ENCODE peak calls at places on chromosome 19, in ten cellular contexts. Y is HFF-Myc, K is brain microvascular endothelial cell, M is fibroblast of pulmonary artery, D is AG10803, Z is aorta, R is HepG2, I is fibroblast of villous mesenchyme, H is kidney epithelial cell, C is A549. O is an unnamed sample.

GRCh38 chr19:47056416-47056815 is 8.0 kb upstream of the TMEM160 start:
- DNase-seq in Z (no peak), C (no peak), D (no peak), Y (no peak), H (no peak), K (no peak), I (peak; percentile 14), M (no peak), R (no peak), O (no peak)

GRCh38 chr19:47323872-47324271 is 8.1 kb upstream of the C5AR2 start:
- DNase-seq in M (no peak), D (no peak), Z (no peak), H (no peak), I (no peak), C (no peak), K (no peak), Y (no peak), R (no peak), O (no peak)

GRCh38 chr19:18269336-18269735 is 4.9 kb downstream of the IQCN start:
- DNase-seq in C (no peak), H (no peak), D (no peak), Y (no peak), Z (no peak), I (no peak), R (no peak), M (no peak), K (no peak), O (no peak)

GRCh38 chr19:17107546-17108452 is 32.2 kb downstream of the MYO9B start:
- DNase-seq in K (peak; percentile 95), Z (peak; percentile 97), D (peak; percentile 98), R (peak; percentile 16), M (peak; percentile 97), Y (peak; percentile 71), I (peak; percentile 98), C (peak; percentile 95), H (peak; percentile 84), O (peak; percentile 97)

GRCh38 chr19:6773323-6773931 is 919 bp downstream of the VAV1 start:
- DNase-seq in H (no peak), Z (peak; percentile 77), I (no peak), M (no peak), Y (no peak), K (no peak), D (no peak), C (no peak), R (no peak), O (no peak)

GRCh38 chr19:28511655-28512054 is 701.3 kb downstream of the UQCRFS1 start:
- DNase-seq in I (no peak), C (no peak), D (no peak), R (no peak), Z (no peak), K (no peak), Y (no peak), M (no peak), H (no peak), O (no peak)

GRCh38 chr19:6788896-6789295 is 16.4 kb downstream of the VAV1 start:
- DNase-seq in H (no peak), C (no peak), K (no peak), D (no peak), I (no peak), R (no peak), Y (no peak), Z (no peak), M (no peak), O (no peak)

GRCh38 chr19:49132974-49133609 is 13.7 kb downstream of the PPFIA3 start:
- DNase-seq in C (no peak), R (no peak), K (no peak), H (no peak), I (no peak), M (no peak), Y (no peak), D (no peak), Z (no peak), O (no peak)

DNA sequence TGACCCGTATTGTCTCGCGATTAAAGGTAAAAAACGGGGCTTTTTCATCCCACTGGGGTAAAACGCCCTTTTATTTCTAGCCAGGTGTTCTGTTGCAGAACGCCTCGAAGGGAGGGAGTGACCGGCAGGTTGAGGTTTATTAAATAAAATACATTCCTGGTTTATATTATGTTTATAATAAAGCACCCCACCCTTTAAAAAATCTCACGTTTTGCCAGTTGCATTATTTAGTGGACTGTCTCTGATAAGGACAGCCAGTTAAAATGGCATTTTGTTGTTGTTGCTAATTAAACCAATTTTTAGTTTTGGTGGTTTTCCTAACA is 25.1 kb upstream of the ZNF850 start:
- DNase-seq in M (no peak), R (no peak), H (no peak), Z (no peak), D (no peak), Y (no peak), K (no peak), C (no peak), I (no peak), O (no peak)
- H3K4me3 ChIP-seq in M (peak overlapping the region; percentile 91), R (peak overlapping the region; percentile 64), H (peak overlapping the region; percentile 98), Z (peak overlapping the region; percentile 59), D (peak overlapping the region; percentile 94), Y (peak overlapping the region; percentile 66), K (peak overlapping the region; percentile 96), C (peak overlapping the region; percentile 42), I (peak overlapping the region; percentile 73), O (no peak overlapping the region)

GRCh38 chr19:40323705-40324104 is 24.5 kb downstream of the C19orf47 start:
- DNase-seq in Z (peak; percentile 66), D (no peak), K (no peak), M (no peak), I (no peak), R (no peak), H (no peak), C (no peak), Y (no peak), O (no peak)

GRCh38 chr19:40322951-40323615 is 25.1 kb downstream of the C19orf47 start:
- DNase-seq in Y (no peak), C (no peak), I (no peak), Z (peak; percentile 40), R (no peak), H (no peak), D (no peak), M (no peak), K (peak; percentile 25), O (no peak)

GRCh38 chr19:40322271-40322610 is 26.0 kb downstream of the C19orf47 start:
- DNase-seq in Z (peak; percentile 39), C (no peak), R (no peak), M (peak; percentile 8), H (no peak), Y (no peak), I (no peak), D (no peak), K (peak; percentile 52), O (no peak)

GRCh38 chr19:40321566-40322270 is 26.5 kb downstream of the C19orf47 start:
- DNase-seq in D (no peak), I (no peak), K (no peak), H (no peak), Z (peak; percentile 66), M (no peak), C (no peak), Y (no peak), R (no peak), O (no peak)

GRCh38 chr19:40326201-40326600 is 22.0 kb downstream of the C19orf47 start:
- DNase-seq in R (no peak), Z (no peak), K (no peak), Y (no peak), M (no peak), D (no peak), C (no peak), H (no peak), I (no peak), O (no peak)
- H3K4me3 ChIP-seq in R (no peak overlapping the region), Z (no peak overlapping the region), K (no peak overlapping the region), Y (no peak overlapping the region), M (no peak overlapping the region), D (no peak overlapping the region), C (no peak overlapping the region), H (no peak overlapping the region), I (no peak overlapping the region), O (no peak overlapping the region)

GRCh38 chr19:39263912-39264305 is 4.3 kb upstream of the IFNL2 start:
- DNase-seq in Z (no peak), Y (no peak), D (no peak), H (no peak), C (no peak), R (no peak), I (no peak), M (no peak), K (no peak), O (no peak)

GRCh38 chr19:39264306-39265290 is 3.6 kb upstream of the IFNL2 start:
- DNase-seq in R (no peak), I (no peak), Z (peak; percentile 73), H (no peak), D (no peak), K (no peak), M (peak; percentile 9), Y (no peak), C (no peak), O (no peak)

GRCh38 chr19:39261704-39262103 is 6.5 kb upstream of the IFNL2 start:
- DNase-seq in I (no peak), R (no peak), H (no peak), K (no peak), Z (no peak), Y (no peak), C (no peak), M (no peak), D (no peak), O (no peak)

GRCh38 chr19:39262496-39262895 is 5.7 kb upstream of the IFNL2 start:
- DNase-seq in H (no peak), C (no peak), D (no peak), R (no peak), K (no peak), Y (no peak), I (no peak), Z (no peak), M (no peak), O (no peak)

DNA sequence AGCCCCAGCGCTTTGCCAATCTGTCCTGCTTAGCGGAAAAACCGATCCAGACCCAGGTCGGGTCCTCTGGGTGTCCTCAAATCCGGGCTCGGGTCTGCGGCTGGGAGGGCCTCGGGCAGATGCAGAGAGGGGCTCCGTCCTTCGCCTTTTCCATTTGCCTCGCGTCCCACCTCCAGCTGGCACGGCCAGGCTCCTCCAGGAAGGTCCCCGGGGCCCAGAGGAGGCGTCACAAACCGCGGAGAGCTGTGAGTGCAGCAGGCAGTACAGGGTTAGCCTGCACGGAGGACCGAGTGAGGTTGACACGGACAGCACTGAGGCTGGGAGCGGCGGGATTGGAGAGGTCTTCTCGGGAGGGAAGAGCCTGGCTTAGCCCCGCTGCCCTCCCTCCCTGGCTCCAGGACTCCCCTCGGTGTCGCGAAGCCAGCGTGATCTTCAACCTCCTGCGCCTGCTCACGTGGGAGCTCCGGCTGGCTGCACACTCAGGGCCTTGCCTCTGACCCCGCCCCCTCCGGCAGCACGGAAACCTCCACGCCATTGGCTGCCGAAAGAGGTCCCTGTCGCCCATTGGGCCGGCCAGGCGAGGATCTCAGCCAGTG is 2.8 kb upstream of the IFNL2 start:
- DNase-seq in H (no peak), C (no peak), M (no peak), K (no peak), Z (peak; percentile 69), I (no peak), D (no peak), R (no peak), Y (no peak), O (no peak)
- H3K4me3 ChIP-seq in H (no peak overlapping the region), C (no peak overlapping the region), M (no peak overlapping the region), K (no peak overlapping the region), Z (no peak overlapping the region), I (no peak overlapping the region), D (no peak overlapping the region), R (no peak overlapping the region), Y (no peak overlapping the region), O (no peak overlapping the region)

GRCh38 chr19:12939908-12940533 is 1.6 kb downstream of the CALR start:
- DNase-seq in M (no peak), K (no peak), D (no peak), Z (no peak), I (no peak), Y (no peak), C (no peak), H (no peak), R (no peak), O (no peak)

GRCh38 chr19:12939292-12939606 is 840 bp downstream of the CALR start:
- DNase-seq in M (peak; percentile 60), Y (no peak), H (no peak), R (no peak), D (peak; percentile 49), I (peak; percentile 60), Z (no peak), K (peak; percentile 57), C (no peak), O (no peak)

GRCh38 chr19:12943437-12944044 is 2.1 kb upstream of the RAD23A start:
- DNase-seq in Z (no peak), D (no peak), M (no peak), K (no peak), R (no peak), I (no peak), H (no peak), C (no peak), Y (no peak), O (no peak)

GRCh38 chr19:12938536-12939291 is at the start of gene CALR:
- DNase-seq in M (peak; percentile 42), Y (no peak), I (peak; percentile 48), Z (no peak), D (peak; percentile 44), K (no peak), H (no peak), R (no peak), C (no peak), O (no peak)

DNA sequence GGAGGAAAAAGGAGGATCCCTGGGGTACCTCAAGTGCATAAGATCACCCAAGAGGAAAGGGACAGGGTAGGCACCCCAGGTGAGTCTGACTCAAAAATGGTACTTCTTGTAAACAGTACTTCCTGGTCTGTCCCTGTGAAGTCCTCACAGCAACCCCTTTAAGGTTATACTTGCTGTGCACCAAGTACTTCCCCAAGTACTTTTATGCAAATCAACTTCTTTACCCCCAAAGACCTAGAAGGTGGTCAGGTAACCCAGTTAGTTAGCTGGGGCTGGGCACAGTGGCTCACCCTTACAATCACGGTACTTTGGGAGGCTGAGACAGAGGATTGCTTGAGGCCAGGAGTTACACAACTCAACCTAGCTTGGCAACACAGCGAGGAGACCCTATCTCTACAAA is 2.5 kb downstream of the CALR start:
- DNase-seq in C (no peak), H (no peak), D (no peak), Z (no peak), M (no peak), R (no peak), Y (no peak), I (no peak), K (no peak), O (no peak)
- H3K4me3 ChIP-seq in C (no peak overlapping the region), H (no peak overlapping the region), D (peak overlapping the region; percentile 96), Z (no peak overlapping the region), M (peak overlapping the region; percentile 85), R (peak overlapping the region; percentile 97), Y (peak overlapping the region; percentile 89), I (peak overlapping the region; percentile 92), K (peak overlapping the region; percentile 99), O (no peak overlapping the region)

O was measured in SJSA1.